ENCODE peak calls at places on chromosomes 13 and 19, in six cellular contexts. O, A, U, M, Y and V are unnamed samples.

GRCh38 chr13:97892717-97893116 is 60.8 kb upstream of the IPO5 start:
- DNase-seq in O (no peak), A (no peak), U (no peak), M (no peak), Y (no peak), V (no peak)

GRCh38 chr19:34366670-34367423 is 1.9 kb downstream of the GPI start:
- DNase-seq in O (no peak), A (no peak), U (no peak), M (peak), Y (no peak), V (no peak)

GRCh38 chr19:29812080-29812880 is 489 bp downstream of the CCNE1 start:
- DNase-seq in O (peak), A (no peak), U (no peak), M (no peak), Y (peak), V (no peak)

GRCh38 chr19:30171795-30172642 is 200.2 kb upstream of the ZNF536 start:
- DNase-seq in O (no peak), A (no peak), U (no peak), M (no peak), Y (no peak), V (no peak)

GRCh38 chr19:42066075-42066754 is 3.8 kb downstream of the GRIK5 start:
- DNase-seq in O (no peak), A (no peak), U (no peak), M (peak), Y (no peak), V (no peak)

GRCh38 chr13:70253834-70254233 is 145.6 kb upstream of the KLHL1 start:
- DNase-seq in O (no peak), A (no peak), U (no peak), M (no peak), Y (peak), V (no peak)

GRCh38 chr13:98626298-98626940 is 49.5 kb upstream of the STK24 start:
- DNase-seq in O (no peak), A (no peak), U (no peak), M (no peak), Y (no peak), V (no peak)

GRCh38 chr13:39422845-39423565 is 180.0 kb downstream of the LHFPL6 start:
- DNase-seq in O (no peak), A (no peak), U (no peak), M (no peak), Y (no peak), V (no peak)

GRCh38 chr19:33665776-33666175 is 44.0 kb downstream of the CHST8 start:
- DNase-seq in O (no peak), A (no peak), U (no peak), M (no peak), Y (no peak), V (no peak)

GRCh38 chr13:41596190-41596589 is 138.8 kb downstream of the RGCC start:
- DNase-seq in O (no peak), A (no peak), U (no peak), M (no peak), Y (no peak), V (no peak)

GRCh38 chr13:72514141-72514540 is 213.3 kb downstream of the MZT1 start:
- DNase-seq in O (no peak), A (no peak), U (no peak), M (no peak), Y (no peak), V (no peak)

GRCh38 chr19:39471756-39472536 is 8.7 kb upstream of the TIMM50 start:
- DNase-seq in O (no peak), A (no peak), U (no peak), M (no peak), Y (no peak), V (no peak)

GRCh38 chr13:98959775-98960325 is 18.0 kb downstream of the DOCK9 start:
- DNase-seq in O (no peak), A (no peak), U (no peak), M (no peak), Y (no peak), V (no peak)

GRCh38 chr13:68692049-68692448 is 1415.6 kb upstream of the ATXN8OS start:
- DNase-seq in O (no peak), A (no peak), U (no peak), M (no peak), Y (no peak), V (no peak)

GRCh38 chr13:24221007-24221406 is 60.5 kb downstream of the SPATA13 start:
- DNase-seq in O (no peak), A (no peak), U (no peak), M (no peak), Y (no peak), V (no peak)

GRCh38 chr13:25397763-25398162 is 26.0 kb downstream of the ATP8A2 start:
- DNase-seq in O (no peak), A (no peak), U (no peak), M (no peak), Y (no peak), V (no peak)

GRCh38 chr19:46759817-46760333 is 13.6 kb upstream of the STRN4 start:
- DNase-seq in O (no peak), A (no peak), U (no peak), M (no peak), Y (no peak), V (no peak)

GRCh38 chr19:18046066-18046718 is 38.2 kb downstream of the ARRDC2 start:
- DNase-seq in O (no peak), A (no peak), U (no peak), M (no peak), Y (no peak), V (no peak)

GRCh38 chr13:113599396-113599795 is 14.8 kb downstream of the TFDP1 start:
- DNase-seq in O (peak), A (no peak), U (no peak), M (no peak), Y (no peak), V (no peak)

GRCh38 chr13:76647550-76647949 is 238.7 kb downstream of the KCTD12 start:
- DNase-seq in O (no peak), A (no peak), U (no peak), M (no peak), Y (no peak), V (no peak)

GRCh38 chr13:20923272-20923671 is 20.7 kb upstream of the XPO4 start:
- DNase-seq in O (no peak), A (no peak), U (no peak), M (no peak), Y (no peak), V (no peak)

GRCh38 chr19:38898788-38899446 is 501 bp downstream of the SIRT2 start:
- DNase-seq in O (no peak), A (no peak), U (no peak), M (peak), Y (no peak), V (no peak)

GRCh38 chr19:16073988-16074387 is 2.3 kb upstream of the TPM4 start:
- DNase-seq in O (no peak), A (no peak), U (no peak), M (peak), Y (no peak), V (no peak)

GRCh38 chr19:16071072-16071691 is 5.1 kb upstream of the TPM4 start:
- DNase-seq in O (no peak), A (no peak), U (no peak), M (no peak), Y (no peak), V (no peak)

GRCh38 chr19:16075430-16076153 is 703 bp upstream of the TPM4 start:
- DNase-seq in O (peak), A (no peak), U (no peak), M (no peak), Y (no peak), V (no peak)

GRCh38 chr19:16074488-16075365 is 1.6 kb upstream of the TPM4 start:
- DNase-seq in O (peak), A (no peak), U (no peak), M (no peak), Y (no peak), V (no peak)

GRCh38 chr19:16073481-16073880 is 2.8 kb upstream of the TPM4 start:
- DNase-seq in O (no peak), A (no peak), U (no peak), M (no peak), Y (no peak), V (no peak)
- TF ChIP-seq CTCF in O (no peak), A (no peak), U (no peak), M (no peak), Y (no peak), V (no peak)

DNA sequence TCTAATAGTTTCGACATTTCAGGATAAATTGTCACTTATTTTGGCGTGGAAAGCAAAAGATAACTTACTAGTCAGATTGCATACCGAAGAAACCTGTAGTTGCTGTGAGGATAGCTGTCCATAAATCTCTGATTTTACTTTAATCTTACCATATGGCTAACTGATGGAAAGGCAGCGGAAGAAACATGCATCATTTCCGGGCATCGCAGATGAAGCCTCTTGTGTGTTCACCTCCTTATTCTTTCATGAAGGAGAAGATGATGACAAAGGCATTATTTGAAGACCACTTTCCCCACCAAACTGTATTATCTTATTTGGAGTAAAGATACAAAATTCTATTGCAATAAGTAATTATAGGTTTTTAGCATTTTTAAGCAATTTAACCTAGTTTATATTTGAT is 763.7 kb upstream of the SLITRK6 start:
- DNase-seq in O (no peak), A (no peak), U (no peak), M (no peak), Y (no peak), V (no peak)
- H3K4me3 ChIP-seq in O (no peak), A (no peak), U (no peak), M (no peak), Y (no peak), V (no peak)

GRCh38 chr19:50835785-50836542 is 2.6 kb upstream of the KLK15 start:
- DNase-seq in O (peak), A (no peak), U (peak), M (peak), Y (peak), V (no peak)
- TF ChIP-seq CTCF in O (no peak), A (no peak), U (no peak), M (no peak), Y (no peak), V (no peak)

GRCh38 chr19:3671680-3672574 is 28.3 kb downstream of the PIP5K1C start:
- DNase-seq in O (peak), A (no peak), U (no peak), M (no peak), Y (no peak), V (no peak)

GRCh38 chr19:3670258-3670795 is 29.9 kb downstream of the PIP5K1C start:
- DNase-seq in O (peak), A (peak), U (peak), M (no peak), Y (no peak), V (no peak)

GRCh38 chr19:3672575-3672948 is 27.7 kb downstream of the PIP5K1C start:
- DNase-seq in O (no peak), A (no peak), U (no peak), M (no peak), Y (no peak), V (no peak)

GRCh38 chr19:3669616-3670257 is 30.5 kb downstream of the PIP5K1C start:
- DNase-seq in O (peak), A (no peak), U (no peak), M (no peak), Y (no peak), V (no peak)

DNA sequence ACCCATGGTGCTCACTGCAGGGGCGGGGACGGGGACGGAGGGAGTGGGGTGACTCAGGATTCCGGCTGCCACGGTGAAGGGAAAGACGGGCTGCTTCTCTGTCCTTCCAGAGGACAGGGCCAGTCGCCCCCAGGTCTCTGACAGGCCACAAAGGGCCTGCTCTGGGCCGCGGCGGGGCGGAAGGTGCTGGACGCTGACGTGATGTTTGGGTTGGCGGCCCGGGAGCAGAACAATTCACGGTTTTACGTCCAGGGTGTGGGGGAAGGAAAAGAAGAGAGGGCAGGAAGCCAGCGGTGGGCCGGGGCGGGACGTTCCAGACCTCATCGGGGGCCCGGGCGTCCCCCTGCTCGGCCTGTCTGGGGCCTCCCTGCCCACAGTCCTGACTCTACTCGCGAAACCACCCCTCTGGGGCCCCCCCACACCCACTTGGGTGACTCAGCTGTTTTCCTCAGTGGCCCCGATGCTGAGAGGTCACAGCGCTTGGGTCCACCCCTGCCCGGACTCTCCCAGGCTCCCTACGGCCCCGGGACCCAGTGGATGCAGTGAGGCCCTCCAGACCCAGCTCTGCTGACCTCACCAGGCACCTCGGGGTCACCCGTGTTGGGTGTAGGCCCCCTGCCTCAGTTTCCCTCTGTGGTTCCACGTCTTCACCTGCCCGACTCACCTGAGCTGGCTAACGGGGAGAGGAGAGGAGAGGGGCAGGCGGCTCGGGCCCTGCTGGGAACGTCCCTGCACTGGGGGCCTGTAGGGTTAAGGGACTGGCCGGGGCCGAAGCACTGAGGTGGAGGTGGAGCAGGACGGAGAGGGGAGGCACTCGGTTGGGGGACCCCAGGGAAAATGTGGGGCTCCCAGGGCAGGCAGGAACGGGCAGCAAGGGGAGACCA is 29.2 kb downstream of the PIP5K1C start:
- DNase-seq in O (peak), A (peak), U (peak), M (no peak), Y (no peak), V (no peak)
- H3K4me3 ChIP-seq in O (peak), A (peak), U (peak), M (no peak), Y (no peak), V (no peak)

GRCh38 chr19:14091086-14091884 is 734 bp upstream of the SAMD1 start:
- DNase-seq in O (no peak), A (no peak), U (peak), M (peak), Y (peak), V (no peak)

GRCh38 chr19:14090509-14091085 is at the start of gene SAMD1:
- DNase-seq in O (peak), A (peak), U (peak), M (peak), Y (peak), V (no peak)

GRCh38 chr19:14088634-14089411 is 1.7 kb downstream of the SAMD1 start:
- DNase-seq in O (no peak), A (no peak), U (no peak), M (no peak), Y (no peak), V (no peak)

GRCh38 chr19:14089412-14089661 is 1.2 kb downstream of the SAMD1 start:
- DNase-seq in O (no peak), A (no peak), U (no peak), M (no peak), Y (no peak), V (no peak)

GRCh38 chr19:14089662-14090508 is 666 bp downstream of the SAMD1 start:
- DNase-seq in O (peak), A (no peak), U (peak), M (peak), Y (peak), V (no peak)
- TF ChIP-seq CTCF in O (no peak), A (no peak), U (peak), M (no peak), Y (no peak), V (peak)

GRCh38 chr19:12140545-12141404 is 625 bp upstream of the ZNF20 start:
- DNase-seq in O (peak), A (peak), U (peak), M (peak), Y (peak), V (peak)

GRCh38 chr19:12137541-12137940 is 2.6 kb downstream of the ZNF20 start:
- DNase-seq in O (no peak), A (no peak), U (no peak), M (no peak), Y (peak), V (no peak)

GRCh38 chr19:12141405-12141736 is 1.2 kb upstream of the ZNF20 start:
- DNase-seq in O (no peak), A (no peak), U (no peak), M (no peak), Y (no peak), V (no peak)

GRCh38 chr19:12139885-12140544 is at the start of gene ZNF20:
- DNase-seq in O (peak), A (peak), U (peak), M (peak), Y (peak), V (peak)

DNA sequence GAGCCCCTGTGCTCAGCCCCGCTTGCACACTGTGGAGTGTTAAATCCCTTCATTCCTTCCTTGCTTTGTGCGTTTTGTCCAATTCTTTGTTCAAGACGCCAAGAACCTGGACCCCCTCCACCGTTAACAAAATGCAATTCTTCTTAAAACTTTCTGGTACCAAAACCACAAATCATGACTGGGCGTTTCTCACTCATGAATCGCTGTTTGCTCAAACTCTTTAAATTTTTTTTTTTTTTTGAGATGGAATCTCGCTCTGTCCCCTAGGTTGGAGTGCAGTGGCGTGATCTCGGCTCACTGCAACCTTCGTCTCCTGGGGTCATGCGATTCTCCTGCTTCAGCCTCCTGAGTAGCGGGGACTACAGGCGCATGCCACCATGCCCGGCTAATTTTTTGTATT is 841 bp downstream of the ZNF20 start:
- DNase-seq in O (no peak), A (no peak), U (no peak), M (no peak), Y (no peak), V (no peak)
- H3K4me3 ChIP-seq in O (peak), A (peak), U (peak), M (peak), Y (peak), V (peak)